ENCODE peak calls at places on chromosomes 6 and 20, in seven cellular contexts. Z, H, J, Q, D, F and C are unnamed samples. For H3K9me3, the result is how much of the 10 kb centered on the place peaks cover.

GRCh38 chr6:6811151-6812002 is 222.9 kb downstream of the LY86 start:
- DNase-seq in Q (peak), F (peak), H (peak), Z (peak), D (no peak), J (no peak), C (no peak)

GRCh38 chr6:145749632-145750031 is 14.3 kb upstream of the EPM2A start:
- DNase-seq in J (no peak), F (peak), D (peak), Z (no peak), H (no peak), Q (no peak), C (no peak)

GRCh38 chr6:137286368-137286767 is 67.2 kb upstream of the IFNGR1 start:
- DNase-seq in H (no peak), Z (no peak), D (no peak), Q (no peak), F (no peak), J (no peak), C (no peak)

GRCh38 chr20:23231561-23232218 is 118.9 kb upstream of the NXT1 start:
- DNase-seq in F (peak), Z (no peak), H (no peak), Q (no peak), J (peak), D (no peak), C (no peak)

GRCh38 chr20:18677126-18677525 is 89.3 kb downstream of the DTD1 start:
- DNase-seq in H (no peak), Q (no peak), J (no peak), D (no peak), F (no peak), Z (no peak), C (no peak)

GRCh38 chr6:37150314-37150713 is 19.6 kb upstream of the PIM1 start:
- DNase-seq in Q (no peak), F (no peak), J (no peak), H (no peak), D (no peak), Z (no peak), C (no peak)

GRCh38 chr6:37324131-37325033 is 29.4 kb upstream of the RNF8 start:
- DNase-seq in F (no peak), D (no peak), H (no peak), J (no peak), Z (no peak), Q (no peak), C (no peak)

GRCh38 chr20:32534661-32535240 is 50.4 kb downstream of the NOL4L start:
- DNase-seq in F (no peak), J (no peak), Z (no peak), H (no peak), D (peak), Q (no peak), C (no peak)

GRCh38 chr6:95636552-95637376 is 59.4 kb downstream of the MANEA start:
- DNase-seq in Q (no peak), D (no peak), J (no peak), Z (no peak), H (no peak), F (no peak), C (no peak)

GRCh38 chr20:57450419-57450818 is 59.2 kb downstream of the RBM38 start:
- DNase-seq in J (no peak), H (no peak), D (peak), Q (peak), Z (peak), F (no peak), C (peak)

GRCh38 chr20:57451759-57452661 is 60.8 kb downstream of the RBM38 start:
- DNase-seq in H (no peak), J (no peak), Q (no peak), Z (no peak), D (peak), F (no peak), C (peak)

GRCh38 chr20:57449398-57450354 is 58.5 kb downstream of the RBM38 start:
- DNase-seq in H (no peak), Q (no peak), J (no peak), D (no peak), Z (no peak), F (no peak), C (no peak)

GRCh38 chr20:57450931-57451330 is 59.7 kb downstream of the RBM38 start:
- DNase-seq in H (no peak), J (no peak), Q (no peak), Z (no peak), D (no peak), F (no peak), C (no peak)

GRCh38 chr20:57451356-57451755 is 60.2 kb downstream of the RBM38 start:
- DNase-seq in H (no peak), Q (no peak), D (no peak), J (no peak), F (no peak), Z (no peak), C (no peak)
- TF ChIP-seq EP300 in H (no peak), Q (no peak), D (no peak), J (no peak), F (no peak), Z (no peak), C (no peak)

GRCh38 chr6:34333858-34334257 is 58.6 kb downstream of the NUDT3 start:
- DNase-seq in J (no peak), H (no peak), Z (no peak), Q (no peak), F (no peak), D (no peak), C (no peak)
- H3K27ac ChIP-seq in J (no peak), H (no peak), Z (no peak), Q (no peak), F (no peak), D (no peak), C (no peak)

GRCh38 chr6:165135889-165136288 is 173.5 kb downstream of the C6orf118 start:
- DNase-seq in D (no peak), Q (no peak), Z (no peak), J (no peak), F (no peak), H (no peak), C (no peak)
- H3K9me3 ChIP-seq in D (under half), Q (under half), Z (under half), J (under half), F (half or more), H (under half), C (under half)

GRCh38 chr6:111823831-111824607 is 49.2 kb downstream of the FYN start:
- DNase-seq in Q (no peak), D (no peak), Z (no peak), H (no peak), F (peak), J (no peak), C (no peak)
- TF ChIP-seq EP300 in Q (no peak), D (no peak), Z (no peak), H (no peak), F (no peak), J (no peak), C (no peak)